ENCODE peak calls at places on chromosome 20, in seven cellular contexts. T is heart left ventricle; K is CD8-positive, alpha-beta memory T cell; G is breast epithelium; P is H7; A is CD8-positive, alpha-beta T cell; D is left lung. E is an unnamed sample.
A peak's percentile ranks its signal among the peaks of the same experiment; 100 is the strongest.

GRCh38 chr20:14142964-14143627 is 147.8 kb downstream of the MACROD2 start:
- DNase-seq in T (no peak), K (no peak), G (no peak), P (no peak), A (no peak), D (no peak), E (no peak)

GRCh38 chr20:50099121-50099520 is 13.8 kb downstream of the UBE2V1 start:
- DNase-seq in T (no peak), K (no peak), G (no peak), P (no peak), A (no peak), D (no peak), E (no peak)

GRCh38 chr20:59075934-59076508 is 33.4 kb upstream of the PRELID3B start:
- DNase-seq in T (no peak), K (no peak), G (no peak), P (no peak), A (no peak), D (no peak), E (no peak)

GRCh38 chr20:13736792-13737191 is 47.9 kb downstream of the ESF1 start:
- DNase-seq in T (no peak), K (no peak), G (no peak), P (no peak), A (no peak), D (no peak), E (no peak)

GRCh38 chr20:44717986-44718385 is 2.8 kb downstream of the CCN5 start:
- DNase-seq in T (no peak), K (no peak), G (no peak), P (peak; percentile 85), A (no peak), D (no peak), E (no peak)

GRCh38 chr20:29873946-29874345 is 1383.5 kb upstream of the DEFB115 start:
- DNase-seq in T (peak; percentile 60), K (no peak), G (peak; percentile 70), P (peak; percentile 57), A (no peak), D (peak; percentile 94), E (peak; percentile 57)

GRCh38 chr20:39117486-39117885 is 155.3 kb downstream of the DHX35 start:
- DNase-seq in T (no peak), K (no peak), G (no peak), P (no peak), A (no peak), D (no peak), E (no peak)

GRCh38 chr20:20731000-20731944 is 18.8 kb upstream of the RALGAPA2 start:
- DNase-seq in T (no peak), K (no peak), G (no peak), P (no peak), A (no peak), D (no peak), E (no peak)

GRCh38 chr20:57166568-57167291 is 99.7 kb downstream of the BMP7 start:
- DNase-seq in T (no peak), K (no peak), G (no peak), P (no peak), A (no peak), D (no peak), E (no peak)

DNA sequence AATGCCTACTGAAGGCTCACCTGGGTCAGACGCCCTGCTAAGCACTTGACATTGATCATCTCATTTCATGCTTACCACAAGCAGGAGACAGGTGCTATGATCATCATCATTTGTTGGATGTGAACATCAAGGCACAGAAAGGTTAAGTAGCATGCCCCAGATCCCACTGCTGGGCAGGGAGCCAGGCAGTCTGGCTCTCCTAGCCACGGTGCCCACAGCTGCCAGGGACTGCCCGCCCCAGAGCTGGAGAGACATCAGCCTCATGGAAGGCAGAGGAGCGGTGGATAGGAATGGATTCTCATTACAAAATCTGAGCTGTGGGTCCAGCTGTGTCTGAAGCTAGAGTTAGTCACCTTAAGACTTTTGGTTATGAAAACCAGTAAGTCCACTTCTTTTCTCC is 3.6 kb downstream of the SULF2 start:
- DNase-seq in T (no peak), K (no peak), G (no peak), P (no peak), A (no peak), D (no peak), E (no peak)
- H3K27me3 ChIP-seq in T (no peaks in the 10 kb centered on the region), K (peaks cover 3% of the 10 kb centered on the region), G (no peaks in the 10 kb centered on the region), P (peaks cover 22% of the 10 kb centered on the region), A (peaks cover 11% of the 10 kb centered on the region), D (peaks cover 43% of the 10 kb centered on the region), E (no peaks in the 10 kb centered on the region)

GRCh38 chr20:63863798-63864544 is 1.1 kb upstream of the TPD52L2 start:
- DNase-seq in T (peak; percentile 85), K (peak; percentile 79), G (peak; percentile 77), P (peak; percentile 91), A (peak; percentile 79), D (peak; percentile 97), E (peak; percentile 96)

GRCh38 chr20:63864545-63864977 is 509 bp upstream of the TPD52L2 start:
- DNase-seq in T (no peak), K (no peak), G (no peak), P (no peak), A (no peak), D (no peak), E (no peak)

GRCh38 chr20:63861365-63861934 is at the start of gene ABHD16B:
- DNase-seq in T (no peak), K (no peak), G (no peak), P (no peak), A (no peak), D (peak; percentile 79), E (no peak)

GRCh38 chr20:63861981-63862901 is 943 bp downstream of the ABHD16B start:
- DNase-seq in T (no peak), K (no peak), G (no peak), P (no peak), A (no peak), D (peak; percentile 81), E (no peak)

DNA sequence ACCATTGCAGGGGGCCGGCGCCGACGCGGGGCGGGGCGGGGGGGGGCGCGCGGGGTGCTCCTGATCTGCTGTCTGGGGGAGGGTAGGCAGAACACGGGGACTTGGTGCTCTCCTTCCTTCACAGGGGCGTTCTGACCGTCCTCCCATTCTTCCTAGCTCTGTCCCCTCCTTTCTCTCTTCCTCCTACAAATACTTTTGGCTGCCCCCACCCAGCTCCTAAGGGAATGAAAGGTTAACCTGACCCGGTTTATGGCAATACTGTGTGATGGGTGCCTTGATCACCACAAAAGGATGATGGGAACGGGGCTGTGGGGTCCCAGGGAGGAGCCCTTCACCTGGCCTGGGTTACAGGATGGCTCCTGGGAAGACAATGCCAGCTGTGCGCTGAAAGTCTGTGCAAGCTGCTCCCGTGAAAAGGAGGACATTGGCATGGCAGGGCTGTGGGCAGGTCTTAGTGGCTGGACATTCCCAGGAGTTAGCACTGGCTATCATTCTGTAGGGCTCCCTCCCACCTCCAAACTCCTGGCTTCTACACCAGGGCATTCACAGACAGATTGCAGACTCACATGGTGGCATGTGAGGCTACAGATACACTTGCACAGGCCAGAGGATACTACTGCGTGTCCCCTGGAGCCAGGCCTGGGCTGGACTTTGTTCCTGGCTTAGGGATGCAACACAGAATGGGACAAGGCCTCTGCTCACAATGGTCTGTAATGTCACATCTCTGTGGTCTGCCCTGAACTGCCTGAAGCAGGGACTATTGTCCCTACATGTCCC is 1.9 kb upstream of the TPD52L2 start:
- DNase-seq in T (no peak), K (no peak), G (no peak), P (no peak), A (no peak), D (no peak), E (no peak)
- H3K4me3 ChIP-seq in T (no peak overlapping the region), K (peak overlapping the region; percentile 79), G (peak overlapping the region; percentile 98), P (no peak overlapping the region), A (peak overlapping the region; percentile 62), D (peak overlapping the region; percentile 88), E (peak overlapping the region; percentile 97)

GRCh38 chr20:63556873-63557478 is 3.0 kb downstream of the FNDC11 start:
- DNase-seq in T (no peak), K (no peak), G (no peak), P (peak; percentile 89), A (no peak), D (no peak), E (no peak)
- H3K27me3 ChIP-seq in T (no peaks in the 10 kb centered on the region), K (no peaks in the 10 kb centered on the region), G (no peaks in the 10 kb centered on the region), P (peaks cover 3% of the 10 kb centered on the region), A (no peaks in the 10 kb centered on the region), D (peaks cover 39% of the 10 kb centered on the region), E (no peaks in the 10 kb centered on the region)

GRCh38 chr20:43003318-43003928 is 186.3 kb downstream of the PTPRT start:
- DNase-seq in T (no peak), K (no peak), G (no peak), P (no peak), A (no peak), D (no peak), E (no peak)
- H3K4me3 ChIP-seq in T (no peak overlapping the region), K (no peak overlapping the region), G (no peak overlapping the region), P (no peak overlapping the region), A (no peak overlapping the region), D (no peak overlapping the region), E (no peak overlapping the region)

GRCh38 chr20:63004607-63005211 is 2.1 kb downstream of the BHLHE23 start:
- DNase-seq in T (no peak), K (no peak), G (no peak), P (peak; percentile 87), A (no peak), D (peak; percentile 64), E (no peak)

GRCh38 chr20:63000036-63000435 is 6.7 kb downstream of the BHLHE23 start:
- DNase-seq in T (no peak), K (no peak), G (no peak), P (no peak), A (no peak), D (peak; percentile 61), E (no peak)

GRCh38 chr20:63003546-63003945 is 3.2 kb downstream of the BHLHE23 start:
- DNase-seq in T (no peak), K (no peak), G (no peak), P (peak; percentile 88), A (no peak), D (peak; percentile 65), E (no peak)

GRCh38 chr20:63000958-63001357 is 5.8 kb downstream of the BHLHE23 start:
- DNase-seq in T (no peak), K (no peak), G (no peak), P (no peak), A (no peak), D (no peak), E (no peak)

DNA sequence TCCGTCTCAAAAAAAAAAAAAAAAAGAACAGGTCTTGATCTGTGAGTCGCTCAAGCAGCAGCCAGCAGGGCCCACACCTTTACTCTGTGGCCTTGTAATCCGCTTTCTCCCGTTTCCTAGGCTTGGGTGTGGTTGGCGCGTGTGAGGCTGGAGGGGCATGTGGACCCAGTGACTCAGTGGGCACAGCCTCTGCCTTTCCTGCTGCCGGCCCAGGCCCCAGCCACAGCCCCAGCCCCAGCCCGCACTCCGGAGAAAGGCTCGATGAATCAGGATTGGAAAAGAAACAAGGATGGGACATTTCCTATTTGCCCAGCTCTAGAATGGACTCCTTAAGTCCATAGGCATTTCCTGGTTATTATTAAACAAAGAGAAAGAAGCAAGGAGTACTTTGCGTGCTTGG is 4.3 kb downstream of the BHLHE23 start:
- DNase-seq in T (no peak), K (no peak), G (no peak), P (no peak), A (no peak), D (peak; percentile 51), E (no peak)
- H3K27me3 ChIP-seq in T (peaks cover 52% of the 10 kb centered on the region), K (peaks cover 31% of the 10 kb centered on the region), G (peaks cover 14% of the 10 kb centered on the region), P (peaks cover 43% of the 10 kb centered on the region), A (peaks cover 23% of the 10 kb centered on the region), D (peaks cover 99% of the 10 kb centered on the region), E (peaks cover 6% of the 10 kb centered on the region)

DNA sequence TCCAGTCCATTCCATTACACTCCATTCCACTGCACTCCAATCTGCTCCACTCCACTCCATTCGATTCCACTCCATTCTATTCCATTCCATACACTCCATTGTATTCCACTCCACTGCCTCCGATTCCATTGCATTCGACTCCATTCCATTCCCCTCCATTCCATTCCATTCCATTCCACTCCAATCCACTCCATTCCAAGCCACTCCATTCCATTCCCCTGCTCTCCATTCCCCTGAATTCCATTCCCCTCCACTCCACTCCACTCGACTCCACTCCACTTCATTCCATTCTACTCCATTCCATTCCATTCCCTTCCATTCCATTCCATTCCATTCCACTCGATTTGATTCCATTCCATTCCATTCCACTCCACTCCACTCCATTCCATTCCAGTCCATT is 25.7 kb upstream of the DEFB125 start:
- DNase-seq in T (no peak), K (no peak), G (no peak), P (no peak), A (no peak), D (no peak), E (no peak)
- H3K4me3 ChIP-seq in T (no peak overlapping the region), K (no peak overlapping the region), G (no peak overlapping the region), P (no peak overlapping the region), A (no peak overlapping the region), D (no peak overlapping the region), E (no peak overlapping the region)

E was measured in GM06990.